ENCODE peak calls at places on chromosomes 13 and 19, in five cellular contexts. One of them, this sample, is unnamed.
A peak's percentile ranks its signal among the peaks of the same experiment; 100 is the strongest.

GRCh38 chr19:35805518-35806102 is 7.0 kb downstream of the PRODH2 start:
- DNase-seq in IMR-90: no peak
- DNase-seq in neural progenitor cell: no peak
- DNase-seq in neuronal stem cell: no peak
- DNase-seq in H9: no peak
- DNase-seq in this sample: no peak

GRCh38 chr13:29484236-29484635 is 111.3 kb downstream of the SLC7A1 start:
- DNase-seq in IMR-90: no peak
- DNase-seq in neural progenitor cell: peak; percentile 61
- DNase-seq in neuronal stem cell: no peak
- DNase-seq in H9: no peak
- DNase-seq in this sample: no peak

GRCh38 chr19:3151563-3152430 is 16.0 kb downstream of the GNA15 start:
- DNase-seq in IMR-90: no peak
- DNase-seq in neural progenitor cell: no peak
- DNase-seq in neuronal stem cell: no peak
- DNase-seq in H9: no peak
- DNase-seq in this sample: peak; percentile 53

GRCh38 chr19:681029-681626 is 4.9 kb downstream of the FSTL3 start:
- DNase-seq in IMR-90: no peak
- DNase-seq in neural progenitor cell: peak; percentile 94
- DNase-seq in neuronal stem cell: no peak
- DNase-seq in H9: no peak
- DNase-seq in this sample: no peak

GRCh38 chr13:27967203-27967735 is 1.8 kb downstream of the CDX2 start:
- DNase-seq in IMR-90: no peak
- DNase-seq in neural progenitor cell: no peak
- DNase-seq in neuronal stem cell: no peak
- DNase-seq in H9: no peak
- DNase-seq in this sample: peak; percentile 47

GRCh38 chr19:48372904-48373303 is 8.7 kb downstream of the SYNGR4 start:
- DNase-seq in IMR-90: no peak
- DNase-seq in neural progenitor cell: no peak
- DNase-seq in neuronal stem cell: no peak
- DNase-seq in H9: no peak
- DNase-seq in this sample: no peak

GRCh38 chr19:6738726-6739389 is 622 bp upstream of the TRIP10 start:
- DNase-seq in IMR-90: peak; percentile 8
- DNase-seq in neural progenitor cell: peak; percentile 51
- DNase-seq in neuronal stem cell: no peak
- DNase-seq in H9: no peak
- DNase-seq in this sample: no peak

GRCh38 chr19:38666662-38667448 is 19.4 kb downstream of the ACTN4 start:
- DNase-seq in IMR-90: peak; percentile 81
- DNase-seq in neural progenitor cell: peak; percentile 58
- DNase-seq in neuronal stem cell: peak; percentile 70
- DNase-seq in H9: no peak
- DNase-seq in this sample: peak; percentile 95

GRCh38 chr13:79455331-79455730 is 25.6 kb upstream of the NDFIP2 start:
- DNase-seq in IMR-90: peak; percentile 19
- DNase-seq in neural progenitor cell: no peak
- DNase-seq in neuronal stem cell: no peak
- DNase-seq in H9: peak; percentile 26
- DNase-seq in this sample: no peak

GRCh38 chr13:59261928-59262488 is 901.7 kb downstream of the DIAPH3 start:
- DNase-seq in IMR-90: peak; percentile 12
- DNase-seq in neural progenitor cell: peak; percentile 61
- DNase-seq in neuronal stem cell: no peak
- DNase-seq in H9: peak; percentile 30
- DNase-seq in this sample: no peak

GRCh38 chr13:32139251-32139650 is 107.7 kb downstream of the FRY start:
- DNase-seq in IMR-90: no peak
- DNase-seq in neural progenitor cell: no peak
- DNase-seq in neuronal stem cell: no peak
- DNase-seq in H9: no peak
- DNase-seq in this sample: no peak

GRCh38 chr13:32141462-32141861 is 109.9 kb downstream of the FRY start:
- DNase-seq in IMR-90: no peak
- DNase-seq in neural progenitor cell: no peak
- DNase-seq in neuronal stem cell: no peak
- DNase-seq in H9: no peak
- DNase-seq in this sample: no peak

GRCh38 chr13:32142115-32142514 is 110.5 kb downstream of the FRY start:
- DNase-seq in IMR-90: no peak
- DNase-seq in neural progenitor cell: no peak
- DNase-seq in neuronal stem cell: no peak
- DNase-seq in H9: no peak
- DNase-seq in this sample: no peak

GRCh38 chr13:32140109-32140508 is 108.5 kb downstream of the FRY start:
- DNase-seq in IMR-90: no peak
- DNase-seq in neural progenitor cell: no peak
- DNase-seq in neuronal stem cell: no peak
- DNase-seq in H9: no peak
- DNase-seq in this sample: no peak

DNA sequence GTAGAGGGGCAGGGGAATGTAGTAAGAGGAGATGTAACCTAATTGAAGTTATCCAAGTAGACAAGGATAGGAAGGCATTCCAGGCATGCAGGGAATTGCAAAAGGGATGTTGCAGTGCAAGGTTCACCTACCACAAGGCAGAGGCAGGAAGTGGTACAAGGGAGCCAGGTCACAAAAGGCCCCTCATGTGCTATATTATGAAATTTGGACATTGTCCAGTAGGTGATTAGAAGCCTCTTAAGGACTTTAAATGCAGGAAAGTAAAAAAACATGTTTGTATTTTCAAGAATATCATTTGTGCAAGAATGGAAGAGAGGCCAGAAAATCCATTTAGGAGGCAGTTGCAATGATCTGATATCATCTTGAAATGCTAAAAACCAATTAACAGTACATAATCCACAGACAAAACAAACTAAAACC is 111.4 kb downstream of the FRY start:
- DNase-seq in IMR-90: peak; percentile 52
- DNase-seq in neural progenitor cell: peak; percentile 50
- DNase-seq in neuronal stem cell: no peak
- DNase-seq in H9: peak; percentile 60
- DNase-seq in this sample: peak; percentile 34
- H2AFZ ChIP-seq in IMR-90: peak overlapping the region; percentile 57
- H2AFZ ChIP-seq in neural progenitor cell: no peak overlapping the region
- H2AFZ ChIP-seq in neuronal stem cell: peak overlapping the region; percentile 48
- H2AFZ ChIP-seq in H9: no peak overlapping the region
- H2AFZ ChIP-seq in this sample: no peak overlapping the region

GRCh38 chr13:23467048-23467931 is 33.8 kb upstream of the SACS start:
- DNase-seq in IMR-90: peak; percentile 43
- DNase-seq in neural progenitor cell: peak; percentile 21
- DNase-seq in neuronal stem cell: no peak
- DNase-seq in H9: no peak
- DNase-seq in this sample: peak; percentile 9
- H3K4me1 ChIP-seq in IMR-90: peaks cover 15% of the 10 kb centered on the region
- H3K4me1 ChIP-seq in neural progenitor cell: peaks cover 29% of the 10 kb centered on the region
- H3K4me1 ChIP-seq in neuronal stem cell: peaks cover 12% of the 10 kb centered on the region
- H3K4me1 ChIP-seq in H9: peaks cover 5% of the 10 kb centered on the region
- H3K4me1 ChIP-seq in this sample: peaks cover 11% of the 10 kb centered on the region

DNA sequence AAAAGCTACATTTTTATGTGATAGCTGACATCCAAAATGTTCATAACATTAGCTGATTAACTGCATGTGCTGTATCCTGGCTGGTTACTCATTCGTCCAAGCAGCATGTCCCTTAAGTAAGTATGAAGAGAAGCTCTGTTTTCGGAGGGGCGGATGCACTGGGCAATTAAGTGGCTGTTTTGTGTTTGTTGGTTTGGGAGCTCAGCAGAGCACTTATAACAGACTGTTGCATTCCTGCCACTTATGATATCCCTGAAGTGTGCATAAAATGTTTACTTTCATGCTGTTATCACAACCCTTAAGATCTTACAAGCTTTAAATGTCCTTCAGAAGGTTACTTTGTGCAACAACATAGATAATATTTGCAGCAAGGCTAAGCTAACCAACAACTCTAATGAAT is 264.1 kb downstream of the NALCN start:
- DNase-seq in IMR-90: no peak
- DNase-seq in neural progenitor cell: no peak
- DNase-seq in neuronal stem cell: no peak
- DNase-seq in H9: no peak
- DNase-seq in this sample: peak; percentile 33
- H2AFZ ChIP-seq in IMR-90: no peak overlapping the region
- H2AFZ ChIP-seq in neural progenitor cell: no peak overlapping the region
- H2AFZ ChIP-seq in neuronal stem cell: no peak overlapping the region
- H2AFZ ChIP-seq in H9: no peak overlapping the region
- H2AFZ ChIP-seq in this sample: no peak overlapping the region

GRCh38 chr13:94579063-94579462 is 16.9 kb downstream of the TGDS start:
- DNase-seq in IMR-90: no peak
- DNase-seq in neural progenitor cell: no peak
- DNase-seq in neuronal stem cell: no peak
- DNase-seq in H9: no peak
- DNase-seq in this sample: no peak
- H3K4me1 ChIP-seq in IMR-90: no peaks in the 10 kb centered on the region
- H3K4me1 ChIP-seq in neural progenitor cell: no peaks in the 10 kb centered on the region
- H3K4me1 ChIP-seq in neuronal stem cell: no peaks in the 10 kb centered on the region
- H3K4me1 ChIP-seq in H9: no peaks in the 10 kb centered on the region
- H3K4me1 ChIP-seq in this sample: no peaks in the 10 kb centered on the region

GRCh38 chr13:30774214-30774730 is 38.9 kb downstream of the ALOX5AP start:
- DNase-seq in IMR-90: no peak
- DNase-seq in neural progenitor cell: no peak
- DNase-seq in neuronal stem cell: no peak
- DNase-seq in H9: no peak
- DNase-seq in this sample: no peak

GRCh38 chr13:30785146-30785845 is 50.0 kb downstream of the ALOX5AP start:
- DNase-seq in IMR-90: peak; percentile 15
- DNase-seq in neural progenitor cell: no peak
- DNase-seq in neuronal stem cell: no peak
- DNase-seq in H9: no peak
- DNase-seq in this sample: no peak

GRCh38 chr13:30776661-30777060 is 41.3 kb downstream of the ALOX5AP start:
- DNase-seq in IMR-90: no peak
- DNase-seq in neural progenitor cell: no peak
- DNase-seq in neuronal stem cell: no peak
- DNase-seq in H9: no peak
- DNase-seq in this sample: no peak

GRCh38 chr13:30780338-30780981 is 45.1 kb downstream of the ALOX5AP start:
- DNase-seq in IMR-90: no peak
- DNase-seq in neural progenitor cell: no peak
- DNase-seq in neuronal stem cell: no peak
- DNase-seq in H9: no peak
- DNase-seq in this sample: no peak

DNA sequence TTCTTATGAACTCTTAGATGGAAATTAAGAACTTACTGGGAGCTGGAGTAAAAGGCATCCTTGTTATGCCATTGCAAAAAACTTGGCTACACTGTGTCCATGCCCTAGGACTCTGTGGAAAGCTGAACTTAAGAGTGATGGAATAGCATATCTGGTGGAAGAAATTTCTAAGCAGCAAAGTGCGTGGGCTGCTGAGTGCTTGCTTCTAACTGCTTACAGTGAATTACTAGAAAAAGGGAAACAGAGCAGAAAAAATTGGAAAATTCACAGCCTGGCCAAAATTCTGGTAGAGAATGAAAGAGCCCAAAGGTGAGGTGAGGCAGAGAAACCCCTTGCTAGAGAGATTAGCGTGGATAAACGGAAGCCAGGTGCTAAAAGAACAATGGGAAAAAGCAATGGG is 44.3 kb downstream of the ALOX5AP start:
- DNase-seq in IMR-90: no peak
- DNase-seq in neural progenitor cell: no peak
- DNase-seq in neuronal stem cell: no peak
- DNase-seq in H9: no peak
- DNase-seq in this sample: no peak
- H2AFZ ChIP-seq in IMR-90: no peak overlapping the region
- H2AFZ ChIP-seq in neural progenitor cell: no peak overlapping the region
- H2AFZ ChIP-seq in neuronal stem cell: no peak overlapping the region
- H2AFZ ChIP-seq in H9: no peak overlapping the region
- H2AFZ ChIP-seq in this sample: no peak overlapping the region

GRCh38 chr19:10141479-10141878 is 21.8 kb upstream of the EIF3G start:
- DNase-seq in IMR-90: no peak
- DNase-seq in neural progenitor cell: no peak
- DNase-seq in neuronal stem cell: no peak
- DNase-seq in H9: no peak
- DNase-seq in this sample: no peak

GRCh38 chr19:10145031-10145430 is 25.3 kb upstream of the EIF3G start:
- DNase-seq in IMR-90: no peak
- DNase-seq in neural progenitor cell: no peak
- DNase-seq in neuronal stem cell: no peak
- DNase-seq in H9: no peak
- DNase-seq in this sample: no peak

GRCh38 chr19:10143700-10144099 is 24.0 kb upstream of the EIF3G start:
- DNase-seq in IMR-90: no peak
- DNase-seq in neural progenitor cell: no peak
- DNase-seq in neuronal stem cell: no peak
- DNase-seq in H9: no peak
- DNase-seq in this sample: no peak

GRCh38 chr19:10141973-10142372 is 22.3 kb upstream of the EIF3G start:
- DNase-seq in IMR-90: no peak
- DNase-seq in neural progenitor cell: no peak
- DNase-seq in neuronal stem cell: no peak
- DNase-seq in H9: no peak
- DNase-seq in this sample: no peak

GRCh38 chr19:10142701-10143375 is 23.1 kb upstream of the EIF3G start:
- DNase-seq in IMR-90: no peak
- DNase-seq in neural progenitor cell: no peak
- DNase-seq in neuronal stem cell: no peak
- DNase-seq in H9: no peak
- DNase-seq in this sample: no peak
- H3K4me1 ChIP-seq in IMR-90: no peaks in the 10 kb centered on the region
- H3K4me1 ChIP-seq in neural progenitor cell: no peaks in the 10 kb centered on the region
- H3K4me1 ChIP-seq in neuronal stem cell: no peaks in the 10 kb centered on the region
- H3K4me1 ChIP-seq in H9: no peaks in the 10 kb centered on the region
- H3K4me1 ChIP-seq in this sample: no peaks in the 10 kb centered on the region

GRCh38 chr19:39768811-39769210 is 9.8 kb upstream of the LEUTX start:
- DNase-seq in IMR-90: no peak
- DNase-seq in neural progenitor cell: peak; percentile 4
- DNase-seq in neuronal stem cell: no peak
- DNase-seq in H9: no peak
- DNase-seq in this sample: no peak

GRCh38 chr19:39768334-39768733 is 10.3 kb upstream of the LEUTX start:
- DNase-seq in IMR-90: no peak
- DNase-seq in neural progenitor cell: no peak
- DNase-seq in neuronal stem cell: no peak
- DNase-seq in H9: no peak
- DNase-seq in this sample: no peak

DNA sequence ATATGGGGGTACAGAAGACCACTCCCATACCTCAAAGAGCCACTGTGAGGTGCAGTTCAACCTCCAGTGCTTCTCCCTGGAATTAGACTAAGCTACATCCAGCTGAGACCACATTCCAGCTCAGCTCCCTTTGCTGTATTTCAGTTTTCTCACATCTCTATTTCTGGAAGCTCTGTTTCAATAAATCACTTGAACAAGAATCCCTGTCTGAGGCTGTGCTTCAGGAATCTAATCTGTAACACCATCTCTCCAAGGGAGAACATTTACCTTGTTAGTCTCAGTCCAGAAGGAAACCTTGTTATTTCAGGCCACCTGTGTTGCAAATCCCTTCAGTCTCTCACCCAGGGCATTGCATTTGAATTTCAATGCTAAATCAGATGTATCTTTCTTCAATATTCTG is 6.9 kb upstream of the LEUTX start:
- DNase-seq in IMR-90: no peak
- DNase-seq in neural progenitor cell: no peak
- DNase-seq in neuronal stem cell: no peak
- DNase-seq in H9: no peak
- DNase-seq in this sample: no peak
- H2AFZ ChIP-seq in IMR-90: no peak overlapping the region
- H2AFZ ChIP-seq in neural progenitor cell: peak overlapping the region; percentile 5
- H2AFZ ChIP-seq in neuronal stem cell: no peak overlapping the region
- H2AFZ ChIP-seq in H9: no peak overlapping the region
- H2AFZ ChIP-seq in this sample: no peak overlapping the region

GRCh38 chr19:55464669-55465068 is at the start of gene C19orf85:
- DNase-seq in IMR-90: no peak
- DNase-seq in neural progenitor cell: peak; percentile 80
- DNase-seq in neuronal stem cell: peak; percentile 81
- DNase-seq in H9: peak; percentile 83
- DNase-seq in this sample: no peak
- H3K4me1 ChIP-seq in IMR-90: peaks cover 10% of the 10 kb centered on the region
- H3K4me1 ChIP-seq in neural progenitor cell: peaks cover 21% of the 10 kb centered on the region
- H3K4me1 ChIP-seq in neuronal stem cell: peaks cover 35% of the 10 kb centered on the region
- H3K4me1 ChIP-seq in H9: peaks cover 2% of the 10 kb centered on the region
- H3K4me1 ChIP-seq in this sample: peaks cover 20% of the 10 kb centered on the region